ENCODE peak calls at places on chromosomes 3 and 15, in six cellular contexts. U, W, P, K, F and T are unnamed samples.

GRCh38 chr15:29182590-29182989 is 87.0 kb downstream of the NSMCE3 start:
- DNase-seq in U (no peak), W (no peak), P (no peak), K (no peak), F (no peak), T (no peak)

GRCh38 chr3:71495708-71496472 is 87.6 kb downstream of the FOXP1 start:
- DNase-seq in U (peak; percentile 96), W (no peak), P (no peak), K (peak; percentile 77), F (no peak), T (no peak)

GRCh38 chr15:40787344-40787841 is 17.6 kb downstream of the C15orf62 start:
- DNase-seq in U (peak; percentile 97), W (no peak), P (no peak), K (peak; percentile 40), F (no peak), T (peak; percentile 68)

GRCh38 chr3:73380735-73381532 is 243.8 kb downstream of the PDZRN3 start:
- DNase-seq in U (no peak), W (no peak), P (no peak), K (no peak), F (no peak), T (no peak)

GRCh38 chr3:60269829-60270266 is 981.4 kb downstream of the FHIT start:
- DNase-seq in U (no peak), W (no peak), P (no peak), K (no peak), F (no peak), T (no peak)

GRCh38 chr3:9916734-9917680 is at the start of gene IL17RC:
- DNase-seq in U (peak; percentile 97), W (no peak), P (no peak), K (peak; percentile 91), F (peak; percentile 77), T (peak; percentile 50)

GRCh38 chr3:126416943-126417342 is 22.2 kb downstream of the CFAP100 start:
- DNase-seq in U (no peak), W (no peak), P (no peak), K (no peak), F (no peak), T (no peak)

GRCh38 chr3:4398120-4398740 is 68.8 kb downstream of the SUMF1 start:
- DNase-seq in U (peak; percentile 22), W (no peak), P (no peak), K (no peak), F (no peak), T (no peak)

GRCh38 chr3:11950576-11950975 is 53.6 kb upstream of the SYN2 start:
- DNase-seq in U (peak; percentile 45), W (no peak), P (no peak), K (no peak), F (no peak), T (no peak)

GRCh38 chr15:64521726-64522164 is 61.4 kb downstream of the ZNF609 start:
- DNase-seq in U (peak; percentile 87), W (no peak), P (no peak), K (peak; percentile 62), F (no peak), T (no peak)

GRCh38 chr15:86591158-86591557 is 511.5 kb downstream of the AGBL1 start:
- DNase-seq in U (no peak), W (no peak), P (no peak), K (no peak), F (no peak), T (no peak)

GRCh38 chr3:128316456-128316855 is 150.2 kb downstream of the DNAJB8 start:
- DNase-seq in U (no peak), W (peak; percentile 21), P (no peak), K (no peak), F (no peak), T (no peak)

GRCh38 chr3:69740103-69741021 is 1.1 kb downstream of the MITF start:
- DNase-seq in U (peak; percentile 44), W (no peak), P (no peak), K (no peak), F (no peak), T (no peak)

GRCh38 chr3:9976736-9977709 is 9.6 kb downstream of the EMC3 start:
- DNase-seq in U (peak; percentile 99), W (no peak), P (no peak), K (peak; percentile 92), F (peak; percentile 47), T (no peak)

GRCh38 chr3:45434996-45435395 is 46.6 kb downstream of the LARS2 start:
- DNase-seq in U (peak; percentile 86), W (no peak), P (no peak), K (no peak), F (no peak), T (no peak)

GRCh38 chr3:26712211-26713026 is 89.8 kb downstream of the LRRC3B start:
- DNase-seq in U (peak; percentile 31), W (no peak), P (no peak), K (no peak), F (no peak), T (no peak)

GRCh38 chr15:63490345-63491034 is 13.9 kb upstream of the USP3 start:
- DNase-seq in U (no peak), W (no peak), P (no peak), K (no peak), F (no peak), T (no peak)

GRCh38 chr3:123094492-123094891 is 27.7 kb downstream of the PDIA5 start:
- DNase-seq in U (no peak), W (no peak), P (no peak), K (no peak), F (no peak), T (no peak)

GRCh38 chr3:52023860-52024764 is 28.4 kb upstream of the RPL29 start:
- DNase-seq in U (no peak), W (no peak), P (no peak), K (no peak), F (no peak), T (no peak)
- TF ChIP-seq CTCF in U (no peak), W (no peak), P (no peak), K (no peak), F (no peak), T (no peak)

GRCh38 chr3:193593666-193594025 is 638 bp downstream of the OPA1 start:
- DNase-seq in U (peak; percentile 34), W (no peak), P (peak; percentile 22), K (no peak), F (no peak), T (no peak)

GRCh38 chr3:193598202-193598601 is 5.2 kb downstream of the OPA1 start:
- DNase-seq in U (no peak), W (no peak), P (no peak), K (no peak), F (no peak), T (no peak)

GRCh38 chr3:193594946-193595689 is 2.1 kb downstream of the OPA1 start:
- DNase-seq in U (peak; percentile 37), W (no peak), P (no peak), K (no peak), F (no peak), T (no peak)

GRCh38 chr3:193592841-193593665 is at the start of gene OPA1:
- DNase-seq in U (peak; percentile 95), W (peak; percentile 68), P (peak; percentile 86), K (peak; percentile 98), F (peak; percentile 85), T (peak; percentile 95)

GRCh38 chr3:193595939-193596487 is 3.0 kb downstream of the OPA1 start:
- DNase-seq in U (no peak), W (no peak), P (no peak), K (no peak), F (no peak), T (no peak)
- TF ChIP-seq CTCF in U (no peak), W (no peak), P (no peak), K (no peak), F (no peak), T (no peak)

GRCh38 chr3:131193671-131194291 is 167.1 kb downstream of the NEK11 start:
- DNase-seq in U (no peak), W (no peak), P (no peak), K (no peak), F (no peak), T (no peak)
- TF ChIP-seq CTCF in U (no peak), W (no peak), P (no peak), K (peak; percentile 5), F (no peak), T (no peak)

GRCh38 chr3:167318306-167318705 is 61.8 kb downstream of the ZBBX start:
- DNase-seq in U (no peak), W (no peak), P (no peak), K (no peak), F (no peak), T (no peak)

GRCh38 chr3:167318996-167319615 is 61.0 kb downstream of the ZBBX start:
- DNase-seq in U (peak; percentile 6), W (no peak), P (no peak), K (no peak), F (no peak), T (no peak)
- TF ChIP-seq CTCF in U (no peak), W (no peak), P (no peak), K (no peak), F (no peak), T (no peak)

DNA sequence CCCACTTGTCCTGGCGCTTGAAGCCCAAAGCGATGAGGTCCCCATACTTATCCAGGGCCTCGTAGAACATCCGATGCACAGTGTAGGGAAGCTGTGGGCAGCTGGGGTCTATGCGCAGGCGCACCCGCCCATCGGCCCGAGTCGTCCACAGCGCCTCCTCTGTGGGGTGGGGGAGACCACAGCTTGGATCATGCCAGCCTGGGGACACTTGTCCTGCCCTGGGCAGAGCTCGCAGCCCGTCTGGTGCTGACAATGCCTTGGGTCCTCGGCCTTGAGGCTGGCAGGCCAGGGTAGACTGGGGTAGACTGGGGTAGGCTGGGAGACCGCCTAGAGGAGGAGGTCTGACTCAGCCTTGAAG is 39.8 kb downstream of the ACSBG1 start:
- DNase-seq in U (no peak), W (no peak), P (no peak), K (no peak), F (no peak), T (no peak)
- TF ChIP-seq CTCF in U (no peak), W (no peak), P (no peak), K (no peak), F (no peak), T (no peak)

GRCh38 chr15:57313134-57313483 is 63.2 kb upstream of the CGNL1 start:
- DNase-seq in U (no peak), W (no peak), P (no peak), K (no peak), F (no peak), T (no peak)

GRCh38 chr15:57312323-57313133 is 63.8 kb upstream of the CGNL1 start:
- DNase-seq in U (no peak), W (no peak), P (no peak), K (no peak), F (no peak), T (no peak)

GRCh38 chr15:57312006-57312322 is 64.3 kb upstream of the CGNL1 start:
- DNase-seq in U (no peak), W (no peak), P (no peak), K (no peak), F (no peak), T (no peak)

GRCh38 chr15:57307527-57308193 is 68.6 kb upstream of the CGNL1 start:
- DNase-seq in U (peak; percentile 7), W (no peak), P (no peak), K (no peak), F (no peak), T (no peak)

GRCh38 chr15:57310876-57311275 is 65.4 kb upstream of the CGNL1 start:
- DNase-seq in U (no peak), W (no peak), P (no peak), K (no peak), F (no peak), T (no peak)
- TF ChIP-seq CTCF in U (no peak), W (no peak), P (no peak), K (no peak), F (no peak), T (no peak)